ENCODE peak calls at places on chromosome 7, in seven cellular contexts. One of them, this sample, is unnamed.

GRCh38 chr7:94057955-94058354 is 53.8 kb upstream of the BET1 start:
- DNase-seq in astrocyte of the spinal cord: no peak
- DNase-seq in left lobe of liver: no peak
- DNase-seq in RWPE1: no peak
- DNase-seq in stimulated activated CD4-positive, alpha-beta T cell treated with anti-CD3 and anti-CD28 coated beads, Interleukin-4, amount 100 ng/mL, for 1 hour: no peak
- DNase-seq in effector CD4-positive, alpha-beta T cell: no peak
- DNase-seq in HS-27A: no peak
- DNase-seq in this sample: no peak

GRCh38 chr7:128124786-128125185 is 93.5 kb upstream of the LRRC4 start:
- DNase-seq in astrocyte of the spinal cord: no peak
- DNase-seq in left lobe of liver: no peak
- DNase-seq in RWPE1: no peak
- DNase-seq in stimulated activated CD4-positive, alpha-beta T cell treated with anti-CD3 and anti-CD28 coated beads, Interleukin-4, amount 100 ng/mL, for 1 hour: no peak
- DNase-seq in effector CD4-positive, alpha-beta T cell: no peak
- DNase-seq in HS-27A: no peak
- DNase-seq in this sample: no peak

GRCh38 chr7:76327610-76328009 is 25.1 kb downstream of the HSPB1 start:
- DNase-seq in astrocyte of the spinal cord: no peak
- DNase-seq in left lobe of liver: no peak
- DNase-seq in RWPE1: no peak
- DNase-seq in stimulated activated CD4-positive, alpha-beta T cell treated with anti-CD3 and anti-CD28 coated beads, Interleukin-4, amount 100 ng/mL, for 1 hour: no peak
- DNase-seq in effector CD4-positive, alpha-beta T cell: no peak
- DNase-seq in HS-27A: no peak
- DNase-seq in this sample: no peak

GRCh38 chr7:81684513-81685262 is 85.2 kb downstream of the HGF start:
- DNase-seq in astrocyte of the spinal cord: peak; percentile 100
- DNase-seq in left lobe of liver: peak; percentile 54
- DNase-seq in RWPE1: peak; percentile 91
- DNase-seq in stimulated activated CD4-positive, alpha-beta T cell treated with anti-CD3 and anti-CD28 coated beads, Interleukin-4, amount 100 ng/mL, for 1 hour: no peak
- DNase-seq in effector CD4-positive, alpha-beta T cell: no peak
- DNase-seq in HS-27A: peak; percentile 90
- DNase-seq in this sample: peak; percentile 73

GRCh38 chr7:128057909-128058308 is 26.7 kb upstream of the LRRC4 start:
- DNase-seq in astrocyte of the spinal cord: no peak
- DNase-seq in left lobe of liver: no peak
- DNase-seq in RWPE1: no peak
- DNase-seq in stimulated activated CD4-positive, alpha-beta T cell treated with anti-CD3 and anti-CD28 coated beads, Interleukin-4, amount 100 ng/mL, for 1 hour: no peak
- DNase-seq in effector CD4-positive, alpha-beta T cell: no peak
- DNase-seq in HS-27A: no peak
- DNase-seq in this sample: no peak

GRCh38 chr7:96418600-96418999 is 96.7 kb upstream of the SLC25A13 start:
- DNase-seq in astrocyte of the spinal cord: no peak
- DNase-seq in left lobe of liver: no peak
- DNase-seq in RWPE1: no peak
- DNase-seq in stimulated activated CD4-positive, alpha-beta T cell treated with anti-CD3 and anti-CD28 coated beads, Interleukin-4, amount 100 ng/mL, for 1 hour: no peak
- DNase-seq in effector CD4-positive, alpha-beta T cell: no peak
- DNase-seq in HS-27A: no peak
- DNase-seq in this sample: no peak

GRCh38 chr7:36119005-36119711 is 33.9 kb upstream of the EEPD1 start:
- DNase-seq in astrocyte of the spinal cord: peak; percentile 95
- DNase-seq in left lobe of liver: no peak
- DNase-seq in RWPE1: peak; percentile 76
- DNase-seq in stimulated activated CD4-positive, alpha-beta T cell treated with anti-CD3 and anti-CD28 coated beads, Interleukin-4, amount 100 ng/mL, for 1 hour: no peak
- DNase-seq in effector CD4-positive, alpha-beta T cell: no peak
- DNase-seq in HS-27A: peak; percentile 62
- DNase-seq in this sample: no peak

GRCh38 chr7:104857458-104858425 is 156.3 kb upstream of the KMT2E start:
- DNase-seq in astrocyte of the spinal cord: no peak
- DNase-seq in left lobe of liver: no peak
- DNase-seq in RWPE1: no peak
- DNase-seq in stimulated activated CD4-positive, alpha-beta T cell treated with anti-CD3 and anti-CD28 coated beads, Interleukin-4, amount 100 ng/mL, for 1 hour: no peak
- DNase-seq in effector CD4-positive, alpha-beta T cell: no peak
- DNase-seq in HS-27A: no peak
- DNase-seq in this sample: no peak

GRCh38 chr7:265998-266850 is 23.7 kb upstream of the FOXL3 start:
- DNase-seq in astrocyte of the spinal cord: no peak
- DNase-seq in left lobe of liver: no peak
- DNase-seq in RWPE1: no peak
- DNase-seq in stimulated activated CD4-positive, alpha-beta T cell treated with anti-CD3 and anti-CD28 coated beads, Interleukin-4, amount 100 ng/mL, for 1 hour: no peak
- DNase-seq in effector CD4-positive, alpha-beta T cell: no peak
- DNase-seq in HS-27A: no peak
- DNase-seq in this sample: no peak

GRCh38 chr7:47153571-47153970 is 428.3 kb downstream of the TNS3 start:
- DNase-seq in astrocyte of the spinal cord: no peak
- DNase-seq in left lobe of liver: peak; percentile 71
- DNase-seq in RWPE1: no peak
- DNase-seq in stimulated activated CD4-positive, alpha-beta T cell treated with anti-CD3 and anti-CD28 coated beads, Interleukin-4, amount 100 ng/mL, for 1 hour: no peak
- DNase-seq in effector CD4-positive, alpha-beta T cell: no peak
- DNase-seq in HS-27A: no peak
- DNase-seq in this sample: no peak

GRCh38 chr7:4724648-4725013 is 42.5 kb downstream of the FOXK1 start:
- DNase-seq in astrocyte of the spinal cord: peak; percentile 67
- DNase-seq in left lobe of liver: no peak
- DNase-seq in RWPE1: peak; percentile 19
- DNase-seq in stimulated activated CD4-positive, alpha-beta T cell treated with anti-CD3 and anti-CD28 coated beads, Interleukin-4, amount 100 ng/mL, for 1 hour: no peak
- DNase-seq in effector CD4-positive, alpha-beta T cell: no peak
- DNase-seq in HS-27A: no peak
- DNase-seq in this sample: no peak

GRCh38 chr7:25553005-25553404 is 324.7 kb upstream of the NPVF start:
- DNase-seq in astrocyte of the spinal cord: no peak
- DNase-seq in left lobe of liver: no peak
- DNase-seq in RWPE1: no peak
- DNase-seq in stimulated activated CD4-positive, alpha-beta T cell treated with anti-CD3 and anti-CD28 coated beads, Interleukin-4, amount 100 ng/mL, for 1 hour: no peak
- DNase-seq in effector CD4-positive, alpha-beta T cell: no peak
- DNase-seq in HS-27A: no peak
- DNase-seq in this sample: no peak

GRCh38 chr7:48366096-48366495 is 194.8 kb downstream of the ABCA13 start:
- DNase-seq in astrocyte of the spinal cord: peak; percentile 5
- DNase-seq in left lobe of liver: no peak
- DNase-seq in RWPE1: peak; percentile 82
- DNase-seq in stimulated activated CD4-positive, alpha-beta T cell treated with anti-CD3 and anti-CD28 coated beads, Interleukin-4, amount 100 ng/mL, for 1 hour: no peak
- DNase-seq in effector CD4-positive, alpha-beta T cell: no peak
- DNase-seq in HS-27A: no peak
- DNase-seq in this sample: no peak

GRCh38 chr7:114818501-114818900 is 103.4 kb upstream of the MDFIC start:
- DNase-seq in astrocyte of the spinal cord: peak; percentile 71
- DNase-seq in left lobe of liver: no peak
- DNase-seq in RWPE1: peak; percentile 77
- DNase-seq in stimulated activated CD4-positive, alpha-beta T cell treated with anti-CD3 and anti-CD28 coated beads, Interleukin-4, amount 100 ng/mL, for 1 hour: no peak
- DNase-seq in effector CD4-positive, alpha-beta T cell: no peak
- DNase-seq in HS-27A: no peak
- DNase-seq in this sample: no peak

GRCh38 chr7:141590666-141591065 is 39.5 kb downstream of the AGK start:
- DNase-seq in astrocyte of the spinal cord: no peak
- DNase-seq in left lobe of liver: no peak
- DNase-seq in RWPE1: peak; percentile 19
- DNase-seq in stimulated activated CD4-positive, alpha-beta T cell treated with anti-CD3 and anti-CD28 coated beads, Interleukin-4, amount 100 ng/mL, for 1 hour: no peak
- DNase-seq in effector CD4-positive, alpha-beta T cell: no peak
- DNase-seq in HS-27A: no peak
- DNase-seq in this sample: no peak

GRCh38 chr7:17437586-17437985 is 139.1 kb downstream of the AHR start:
- DNase-seq in astrocyte of the spinal cord: no peak
- DNase-seq in left lobe of liver: no peak
- DNase-seq in RWPE1: no peak
- DNase-seq in stimulated activated CD4-positive, alpha-beta T cell treated with anti-CD3 and anti-CD28 coated beads, Interleukin-4, amount 100 ng/mL, for 1 hour: no peak
- DNase-seq in effector CD4-positive, alpha-beta T cell: no peak
- DNase-seq in HS-27A: no peak
- DNase-seq in this sample: no peak

GRCh38 chr7:27235387-27236052 is 7.1 kb upstream of the EVX1 start:
- DNase-seq in astrocyte of the spinal cord: no peak
- DNase-seq in left lobe of liver: no peak
- DNase-seq in RWPE1: peak; percentile 49
- DNase-seq in stimulated activated CD4-positive, alpha-beta T cell treated with anti-CD3 and anti-CD28 coated beads, Interleukin-4, amount 100 ng/mL, for 1 hour: no peak
- DNase-seq in effector CD4-positive, alpha-beta T cell: no peak
- DNase-seq in HS-27A: no peak
- DNase-seq in this sample: no peak

GRCh38 chr7:123643495-123644428 is 11.9 kb upstream of the LMOD2 start:
- DNase-seq in astrocyte of the spinal cord: peak; percentile 86
- DNase-seq in left lobe of liver: no peak
- DNase-seq in RWPE1: peak; percentile 40
- DNase-seq in stimulated activated CD4-positive, alpha-beta T cell treated with anti-CD3 and anti-CD28 coated beads, Interleukin-4, amount 100 ng/mL, for 1 hour: no peak
- DNase-seq in effector CD4-positive, alpha-beta T cell: no peak
- DNase-seq in HS-27A: peak; percentile 26
- DNase-seq in this sample: no peak

GRCh38 chr7:102093599-102094001 is 193.1 kb upstream of the SH2B2 start:
- DNase-seq in astrocyte of the spinal cord: no peak
- DNase-seq in left lobe of liver: no peak
- DNase-seq in RWPE1: peak; percentile 26
- DNase-seq in stimulated activated CD4-positive, alpha-beta T cell treated with anti-CD3 and anti-CD28 coated beads, Interleukin-4, amount 100 ng/mL, for 1 hour: no peak
- DNase-seq in effector CD4-positive, alpha-beta T cell: no peak
- DNase-seq in HS-27A: no peak
- DNase-seq in this sample: no peak

GRCh38 chr7:102457352-102457924 is 7.2 kb downstream of the ALKBH4 start:
- DNase-seq in astrocyte of the spinal cord: no peak
- DNase-seq in left lobe of liver: no peak
- DNase-seq in RWPE1: no peak
- DNase-seq in stimulated activated CD4-positive, alpha-beta T cell treated with anti-CD3 and anti-CD28 coated beads, Interleukin-4, amount 100 ng/mL, for 1 hour: no peak
- DNase-seq in effector CD4-positive, alpha-beta T cell: no peak
- DNase-seq in HS-27A: no peak
- DNase-seq in this sample: no peak

GRCh38 chr7:148819697-148820332 is 64.3 kb downstream of the EZH2 start:
- DNase-seq in astrocyte of the spinal cord: peak; percentile 40
- DNase-seq in left lobe of liver: no peak
- DNase-seq in RWPE1: peak; percentile 15
- DNase-seq in stimulated activated CD4-positive, alpha-beta T cell treated with anti-CD3 and anti-CD28 coated beads, Interleukin-4, amount 100 ng/mL, for 1 hour: no peak
- DNase-seq in effector CD4-positive, alpha-beta T cell: no peak
- DNase-seq in HS-27A: peak; percentile 11
- DNase-seq in this sample: no peak

GRCh38 chr7:17403996-17404395 is 105.5 kb downstream of the AHR start:
- DNase-seq in astrocyte of the spinal cord: no peak
- DNase-seq in left lobe of liver: no peak
- DNase-seq in RWPE1: no peak
- DNase-seq in stimulated activated CD4-positive, alpha-beta T cell treated with anti-CD3 and anti-CD28 coated beads, Interleukin-4, amount 100 ng/mL, for 1 hour: no peak
- DNase-seq in effector CD4-positive, alpha-beta T cell: no peak
- DNase-seq in HS-27A: no peak
- DNase-seq in this sample: no peak

GRCh38 chr7:125465527-125465926 is 535.9 kb upstream of the POT1 start:
- DNase-seq in astrocyte of the spinal cord: no peak
- DNase-seq in left lobe of liver: no peak
- DNase-seq in RWPE1: no peak
- DNase-seq in stimulated activated CD4-positive, alpha-beta T cell treated with anti-CD3 and anti-CD28 coated beads, Interleukin-4, amount 100 ng/mL, for 1 hour: no peak
- DNase-seq in effector CD4-positive, alpha-beta T cell: no peak
- DNase-seq in HS-27A: no peak
- DNase-seq in this sample: no peak

GRCh38 chr7:155448632-155449007 is 9.3 kb upstream of the EN2 start:
- DNase-seq in astrocyte of the spinal cord: no peak
- DNase-seq in left lobe of liver: no peak
- DNase-seq in RWPE1: no peak
- DNase-seq in stimulated activated CD4-positive, alpha-beta T cell treated with anti-CD3 and anti-CD28 coated beads, Interleukin-4, amount 100 ng/mL, for 1 hour: no peak
- DNase-seq in effector CD4-positive, alpha-beta T cell: no peak
- DNase-seq in HS-27A: no peak
- DNase-seq in this sample: no peak

GRCh38 chr7:76155938-76156337 is 45.8 kb upstream of the SRRM3 start:
- DNase-seq in astrocyte of the spinal cord: no peak
- DNase-seq in left lobe of liver: peak; percentile 82
- DNase-seq in RWPE1: no peak
- DNase-seq in stimulated activated CD4-positive, alpha-beta T cell treated with anti-CD3 and anti-CD28 coated beads, Interleukin-4, amount 100 ng/mL, for 1 hour: no peak
- DNase-seq in effector CD4-positive, alpha-beta T cell: no peak
- DNase-seq in HS-27A: no peak
- DNase-seq in this sample: no peak

GRCh38 chr7:149690688-149691446 is 82.5 kb downstream of the ZNF467 start:
- DNase-seq in astrocyte of the spinal cord: peak; percentile 17
- DNase-seq in left lobe of liver: peak; percentile 77
- DNase-seq in RWPE1: peak; percentile 27
- DNase-seq in stimulated activated CD4-positive, alpha-beta T cell treated with anti-CD3 and anti-CD28 coated beads, Interleukin-4, amount 100 ng/mL, for 1 hour: no peak
- DNase-seq in effector CD4-positive, alpha-beta T cell: no peak
- DNase-seq in HS-27A: no peak
- DNase-seq in this sample: no peak

GRCh38 chr7:16795624-16796023 is 9.2 kb downstream of the AGR2 start:
- DNase-seq in astrocyte of the spinal cord: no peak
- DNase-seq in left lobe of liver: no peak
- DNase-seq in RWPE1: no peak
- DNase-seq in stimulated activated CD4-positive, alpha-beta T cell treated with anti-CD3 and anti-CD28 coated beads, Interleukin-4, amount 100 ng/mL, for 1 hour: no peak
- DNase-seq in effector CD4-positive, alpha-beta T cell: no peak
- DNase-seq in HS-27A: no peak
- DNase-seq in this sample: no peak

GRCh38 chr7:106968160-106968559 is 76.3 kb upstream of the PRKAR2B start:
- DNase-seq in astrocyte of the spinal cord: no peak
- DNase-seq in left lobe of liver: no peak
- DNase-seq in RWPE1: no peak
- DNase-seq in stimulated activated CD4-positive, alpha-beta T cell treated with anti-CD3 and anti-CD28 coated beads, Interleukin-4, amount 100 ng/mL, for 1 hour: no peak
- DNase-seq in effector CD4-positive, alpha-beta T cell: no peak
- DNase-seq in HS-27A: no peak
- DNase-seq in this sample: no peak

GRCh38 chr7:7564323-7564780 is 2.3 kb upstream of the MIOS start:
- DNase-seq in astrocyte of the spinal cord: peak; percentile 52
- DNase-seq in left lobe of liver: no peak
- DNase-seq in RWPE1: peak; percentile 74
- DNase-seq in stimulated activated CD4-positive, alpha-beta T cell treated with anti-CD3 and anti-CD28 coated beads, Interleukin-4, amount 100 ng/mL, for 1 hour: no peak
- DNase-seq in effector CD4-positive, alpha-beta T cell: no peak
- DNase-seq in HS-27A: no peak
- DNase-seq in this sample: no peak

GRCh38 chr7:42227931-42228591 is 8.9 kb downstream of the GLI3 start:
- DNase-seq in astrocyte of the spinal cord: peak; percentile 46
- DNase-seq in left lobe of liver: no peak
- DNase-seq in RWPE1: no peak
- DNase-seq in stimulated activated CD4-positive, alpha-beta T cell treated with anti-CD3 and anti-CD28 coated beads, Interleukin-4, amount 100 ng/mL, for 1 hour: no peak
- DNase-seq in effector CD4-positive, alpha-beta T cell: no peak
- DNase-seq in HS-27A: no peak
- DNase-seq in this sample: no peak

GRCh38 chr7:139034855-139035587 is 821 bp downstream of the ZC3HAV1L start:
- DNase-seq in astrocyte of the spinal cord: peak; percentile 26
- DNase-seq in left lobe of liver: no peak
- DNase-seq in RWPE1: peak; percentile 34
- DNase-seq in stimulated activated CD4-positive, alpha-beta T cell treated with anti-CD3 and anti-CD28 coated beads, Interleukin-4, amount 100 ng/mL, for 1 hour: peak; percentile 44
- DNase-seq in effector CD4-positive, alpha-beta T cell: no peak
- DNase-seq in HS-27A: no peak
- DNase-seq in this sample: no peak

GRCh38 chr7:4040031-4040928 is 641.8 kb upstream of the FOXK1 start:
- DNase-seq in astrocyte of the spinal cord: no peak
- DNase-seq in left lobe of liver: no peak
- DNase-seq in RWPE1: no peak
- DNase-seq in stimulated activated CD4-positive, alpha-beta T cell treated with anti-CD3 and anti-CD28 coated beads, Interleukin-4, amount 100 ng/mL, for 1 hour: no peak
- DNase-seq in effector CD4-positive, alpha-beta T cell: no peak
- DNase-seq in HS-27A: no peak
- DNase-seq in this sample: no peak

GRCh38 chr7:101586078-101586941 is 42.8 kb downstream of the MYL10 start:
- DNase-seq in astrocyte of the spinal cord: no peak
- DNase-seq in left lobe of liver: peak; percentile 15
- DNase-seq in RWPE1: no peak
- DNase-seq in stimulated activated CD4-positive, alpha-beta T cell treated with anti-CD3 and anti-CD28 coated beads, Interleukin-4, amount 100 ng/mL, for 1 hour: no peak
- DNase-seq in effector CD4-positive, alpha-beta T cell: no peak
- DNase-seq in HS-27A: no peak
- DNase-seq in this sample: no peak

GRCh38 chr7:72751978-72752377 is 76.0 kb downstream of the TYW1B start:
- DNase-seq in astrocyte of the spinal cord: no peak
- DNase-seq in left lobe of liver: no peak
- DNase-seq in RWPE1: no peak
- DNase-seq in stimulated activated CD4-positive, alpha-beta T cell treated with anti-CD3 and anti-CD28 coated beads, Interleukin-4, amount 100 ng/mL, for 1 hour: no peak
- DNase-seq in effector CD4-positive, alpha-beta T cell: no peak
- DNase-seq in HS-27A: no peak
- DNase-seq in this sample: no peak

GRCh38 chr7:69859342-69859741 is 261.1 kb downstream of the AUTS2 start:
- DNase-seq in astrocyte of the spinal cord: no peak
- DNase-seq in left lobe of liver: no peak
- DNase-seq in RWPE1: no peak
- DNase-seq in stimulated activated CD4-positive, alpha-beta T cell treated with anti-CD3 and anti-CD28 coated beads, Interleukin-4, amount 100 ng/mL, for 1 hour: no peak
- DNase-seq in effector CD4-positive, alpha-beta T cell: no peak
- DNase-seq in HS-27A: no peak
- DNase-seq in this sample: no peak

GRCh38 chr7:52720856-52721255 is 314.6 kb upstream of the POM121L12 start:
- DNase-seq in astrocyte of the spinal cord: no peak
- DNase-seq in left lobe of liver: no peak
- DNase-seq in RWPE1: no peak
- DNase-seq in stimulated activated CD4-positive, alpha-beta T cell treated with anti-CD3 and anti-CD28 coated beads, Interleukin-4, amount 100 ng/mL, for 1 hour: no peak
- DNase-seq in effector CD4-positive, alpha-beta T cell: no peak
- DNase-seq in HS-27A: no peak
- DNase-seq in this sample: no peak

GRCh38 chr7:32937344-32938174 is 19.7 kb upstream of the FKBP9 start:
- DNase-seq in astrocyte of the spinal cord: peak; percentile 22
- DNase-seq in left lobe of liver: no peak
- DNase-seq in RWPE1: no peak
- DNase-seq in stimulated activated CD4-positive, alpha-beta T cell treated with anti-CD3 and anti-CD28 coated beads, Interleukin-4, amount 100 ng/mL, for 1 hour: no peak
- DNase-seq in effector CD4-positive, alpha-beta T cell: no peak
- DNase-seq in HS-27A: no peak
- DNase-seq in this sample: no peak

This sample was measured in occipital lobe.